ENCODE peak calls at places on chromosome 3, in four cellular contexts. One of them, this sample, is unnamed.

GRCh38 chr3:13323822-13324221 is 96.3 kb downstream of the NUP210 start:
- DNase-seq in DND-41: peak
- DNase-seq in pancreas: no peak
- DNase-seq in GM13976: no peak
- DNase-seq in this sample: no peak

GRCh38 chr3:126419886-126420786 is 25.4 kb downstream of the CFAP100 start:
- DNase-seq in pancreas: peak
- DNase-seq in DND-41: no peak
- DNase-seq in GM13976: no peak
- DNase-seq in this sample: no peak

GRCh38 chr3:21876742-21877141 is 125.7 kb upstream of the ZNF385D start:
- DNase-seq in GM13976: no peak
- DNase-seq in DND-41: no peak
- DNase-seq in pancreas: no peak
- DNase-seq in this sample: no peak

GRCh38 chr3:125141596-125142417 is 70.7 kb downstream of the SLC12A8 start:
- DNase-seq in DND-41: no peak
- DNase-seq in pancreas: no peak
- DNase-seq in GM13976: peak
- DNase-seq in this sample: peak

GRCh38 chr3:16396202-16396601 is 117.3 kb downstream of the RFTN1 start:
- DNase-seq in GM13976: no peak
- DNase-seq in DND-41: no peak
- DNase-seq in pancreas: no peak
- DNase-seq in this sample: no peak

GRCh38 chr3:177443469-177443868 is 246.2 kb upstream of the TBL1XR1 start:
- DNase-seq in GM13976: no peak
- DNase-seq in pancreas: no peak
- DNase-seq in DND-41: no peak
- DNase-seq in this sample: no peak

GRCh38 chr3:42730294-42730693 is 27.7 kb upstream of the HHATL start:
- DNase-seq in DND-41: no peak
- DNase-seq in GM13976: no peak
- DNase-seq in pancreas: no peak
- DNase-seq in this sample: no peak

GRCh38 chr3:151101270-151101954 is 15.9 kb downstream of the MED12L start:
- DNase-seq in GM13976: no peak
- DNase-seq in DND-41: peak
- DNase-seq in pancreas: no peak
- DNase-seq in this sample: no peak

GRCh38 chr3:73228425-73228824 is 167.0 kb downstream of the EBLN2 start:
- DNase-seq in DND-41: no peak
- DNase-seq in GM13976: no peak
- DNase-seq in pancreas: no peak
- DNase-seq in this sample: no peak

GRCh38 chr3:151135548-151136337 is 50.3 kb downstream of the MED12L start:
- DNase-seq in GM13976: no peak
- DNase-seq in pancreas: peak
- DNase-seq in DND-41: peak
- DNase-seq in this sample: no peak

GRCh38 chr3:31210068-31210650 is 315.7 kb upstream of the GADL1 start:
- DNase-seq in GM13976: no peak
- DNase-seq in DND-41: no peak
- DNase-seq in pancreas: no peak
- DNase-seq in this sample: no peak
- TF ChIP-seq CTCF in GM13976: no peak
- TF ChIP-seq CTCF in DND-41: peak
- TF ChIP-seq CTCF in pancreas: no peak
- TF ChIP-seq CTCF in this sample: no peak

DNA sequence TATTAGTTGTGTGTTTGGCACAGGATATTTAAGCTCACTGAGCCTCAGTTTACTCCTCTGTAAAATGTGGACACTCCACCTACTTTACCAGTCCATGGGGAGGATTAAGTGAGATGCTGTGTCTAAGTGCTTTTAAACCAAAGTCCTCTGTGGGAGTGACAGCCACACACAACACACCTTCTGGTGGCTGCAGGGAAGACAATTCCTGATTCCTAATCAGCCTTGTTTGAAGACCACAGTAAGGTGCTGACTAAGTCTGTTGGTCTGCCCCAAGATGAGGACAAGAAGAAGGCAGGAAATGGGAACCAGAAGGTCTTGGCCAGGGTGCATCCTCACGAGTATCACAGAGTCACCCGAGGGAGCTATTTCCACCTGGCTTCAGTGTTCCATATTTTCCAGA is 52.3 kb downstream of the EPHB1 start:
- DNase-seq in GM13976: no peak
- DNase-seq in DND-41: no peak
- DNase-seq in pancreas: no peak
- DNase-seq in this sample: no peak
- TF ChIP-seq CTCF in GM13976: no peak
- TF ChIP-seq CTCF in DND-41: no peak
- TF ChIP-seq CTCF in pancreas: no peak
- TF ChIP-seq CTCF in this sample: no peak

GRCh38 chr3:127822836-127823589 is 698 bp upstream of the MGLL start:
- DNase-seq in pancreas: no peak
- DNase-seq in GM13976: peak
- DNase-seq in DND-41: no peak
- DNase-seq in this sample: peak
- TF ChIP-seq CTCF in pancreas: no peak
- TF ChIP-seq CTCF in GM13976: peak
- TF ChIP-seq CTCF in DND-41: no peak
- TF ChIP-seq CTCF in this sample: no peak

GRCh38 chr3:80688814-80689213 is 921.0 kb upstream of the ROBO1 start:
- DNase-seq in DND-41: no peak
- DNase-seq in pancreas: no peak
- DNase-seq in GM13976: no peak
- DNase-seq in this sample: no peak
- TF ChIP-seq CTCF in DND-41: peak
- TF ChIP-seq CTCF in pancreas: no peak
- TF ChIP-seq CTCF in GM13976: no peak
- TF ChIP-seq CTCF in this sample: peak

This sample was measured in glutamatergic neuron.